ENCODE peak calls at places on chromosomes 5 and 9, in nine cellular contexts. One of them, this sample, is unnamed.
A peak's percentile ranks its signal among the peaks of the same experiment; 100 is the strongest.

GRCh38 chr5:131533844-131534243 is 101.2 kb downstream of the RAPGEF6 start:
- DNase-seq in neural crest cell: no peak
- DNase-seq in HFFc6: no peak
- DNase-seq in fibroblast of the aortic adventitia: no peak
- DNase-seq in hepatocyte: no peak
- DNase-seq in HCT116: no peak
- DNase-seq in mesothelial cell of epicardium: no peak
- DNase-seq in right lobe of liver: no peak
- DNase-seq in foreskin fibroblast: no peak
- DNase-seq in this sample: no peak

GRCh38 chr5:133738271-133738670 is 125.9 kb upstream of the FSTL4 start:
- DNase-seq in foreskin fibroblast: no peak
- DNase-seq in HCT116: no peak
- DNase-seq in fibroblast of the aortic adventitia: no peak
- DNase-seq in mesothelial cell of epicardium: no peak
- DNase-seq in neural crest cell: no peak
- DNase-seq in hepatocyte: no peak
- DNase-seq in right lobe of liver: no peak
- DNase-seq in HFFc6: no peak
- DNase-seq in this sample: no peak

GRCh38 chr5:59164041-59164830 is 581.4 kb downstream of the RAB3C start:
- DNase-seq in fibroblast of the aortic adventitia: peak; percentile 25
- DNase-seq in HFFc6: peak; percentile 33
- DNase-seq in right lobe of liver: no peak
- DNase-seq in HCT116: no peak
- DNase-seq in mesothelial cell of epicardium: no peak
- DNase-seq in hepatocyte: no peak
- DNase-seq in foreskin fibroblast: peak; percentile 80
- DNase-seq in neural crest cell: no peak
- DNase-seq in this sample: no peak

GRCh38 chr9:3922846-3923245 is 377.0 kb downstream of the GLIS3 start:
- DNase-seq in HFFc6: no peak
- DNase-seq in HCT116: no peak
- DNase-seq in foreskin fibroblast: no peak
- DNase-seq in hepatocyte: no peak
- DNase-seq in mesothelial cell of epicardium: no peak
- DNase-seq in neural crest cell: no peak
- DNase-seq in fibroblast of the aortic adventitia: no peak
- DNase-seq in right lobe of liver: no peak
- DNase-seq in this sample: no peak

GRCh38 chr5:149776376-149777305 is 46.5 kb downstream of the PPARGC1B start:
- DNase-seq in HFFc6: no peak
- DNase-seq in mesothelial cell of epicardium: no peak
- DNase-seq in neural crest cell: no peak
- DNase-seq in HCT116: no peak
- DNase-seq in foreskin fibroblast: no peak
- DNase-seq in hepatocyte: no peak
- DNase-seq in fibroblast of the aortic adventitia: no peak
- DNase-seq in right lobe of liver: no peak
- DNase-seq in this sample: no peak

GRCh38 chr5:60102961-60103683 is 209.6 kb upstream of the PDE4D start:
- DNase-seq in neural crest cell: no peak
- DNase-seq in fibroblast of the aortic adventitia: peak; percentile 25
- DNase-seq in right lobe of liver: no peak
- DNase-seq in foreskin fibroblast: peak; percentile 64
- DNase-seq in mesothelial cell of epicardium: no peak
- DNase-seq in hepatocyte: no peak
- DNase-seq in HFFc6: no peak
- DNase-seq in HCT116: no peak
- DNase-seq in this sample: no peak

GRCh38 chr9:98600631-98601030 is 108.1 kb downstream of the GABBR2 start:
- DNase-seq in HFFc6: no peak
- DNase-seq in fibroblast of the aortic adventitia: no peak
- DNase-seq in foreskin fibroblast: no peak
- DNase-seq in neural crest cell: no peak
- DNase-seq in right lobe of liver: no peak
- DNase-seq in mesothelial cell of epicardium: no peak
- DNase-seq in hepatocyte: no peak
- DNase-seq in HCT116: no peak
- DNase-seq in this sample: no peak

GRCh38 chr5:106921567-106921966 is 749.2 kb downstream of the EFNA5 start:
- DNase-seq in fibroblast of the aortic adventitia: no peak
- DNase-seq in neural crest cell: no peak
- DNase-seq in foreskin fibroblast: no peak
- DNase-seq in HFFc6: no peak
- DNase-seq in hepatocyte: no peak
- DNase-seq in mesothelial cell of epicardium: no peak
- DNase-seq in right lobe of liver: no peak
- DNase-seq in HCT116: no peak
- DNase-seq in this sample: no peak

GRCh38 chr9:88278036-88278435 is 110.2 kb upstream of the SPIN1 start:
- DNase-seq in right lobe of liver: no peak
- DNase-seq in foreskin fibroblast: no peak
- DNase-seq in hepatocyte: no peak
- DNase-seq in HCT116: no peak
- DNase-seq in fibroblast of the aortic adventitia: no peak
- DNase-seq in neural crest cell: no peak
- DNase-seq in mesothelial cell of epicardium: no peak
- DNase-seq in HFFc6: no peak
- DNase-seq in this sample: no peak

GRCh38 chr9:95249986-95250385 is 67.5 kb downstream of the FANCC start:
- DNase-seq in right lobe of liver: no peak
- DNase-seq in foreskin fibroblast: no peak
- DNase-seq in HCT116: no peak
- DNase-seq in neural crest cell: no peak
- DNase-seq in mesothelial cell of epicardium: no peak
- DNase-seq in hepatocyte: no peak
- DNase-seq in fibroblast of the aortic adventitia: no peak
- DNase-seq in HFFc6: no peak
- DNase-seq in this sample: no peak

GRCh38 chr5:324736-325612 is 3.5 kb downstream of the AHRR start:
- DNase-seq in hepatocyte: no peak
- DNase-seq in mesothelial cell of epicardium: no peak
- DNase-seq in fibroblast of the aortic adventitia: no peak
- DNase-seq in right lobe of liver: peak; percentile 40
- DNase-seq in HFFc6: no peak
- DNase-seq in foreskin fibroblast: no peak
- DNase-seq in neural crest cell: no peak
- DNase-seq in HCT116: no peak
- DNase-seq in this sample: no peak

GRCh38 chr9:27414215-27414731 is 109.8 kb upstream of the IFNK start:
- DNase-seq in neural crest cell: no peak
- DNase-seq in foreskin fibroblast: no peak
- DNase-seq in hepatocyte: no peak
- DNase-seq in fibroblast of the aortic adventitia: no peak
- DNase-seq in HFFc6: no peak
- DNase-seq in right lobe of liver: no peak
- DNase-seq in HCT116: no peak
- DNase-seq in mesothelial cell of epicardium: no peak
- DNase-seq in this sample: no peak

GRCh38 chr9:100091650-100092049 is 7.2 kb downstream of the ERP44 start:
- DNase-seq in hepatocyte: no peak
- DNase-seq in HFFc6: no peak
- DNase-seq in foreskin fibroblast: no peak
- DNase-seq in fibroblast of the aortic adventitia: no peak
- DNase-seq in neural crest cell: no peak
- DNase-seq in right lobe of liver: no peak
- DNase-seq in mesothelial cell of epicardium: no peak
- DNase-seq in HCT116: no peak
- DNase-seq in this sample: no peak

GRCh38 chr5:138339086-138339456 is 1.0 kb downstream of the FAM53C start:
- DNase-seq in right lobe of liver: no peak
- DNase-seq in fibroblast of the aortic adventitia: peak; percentile 34
- DNase-seq in neural crest cell: no peak
- DNase-seq in hepatocyte: peak; percentile 44
- DNase-seq in HFFc6: no peak
- DNase-seq in mesothelial cell of epicardium: no peak
- DNase-seq in HCT116: no peak
- DNase-seq in foreskin fibroblast: peak; percentile 51
- DNase-seq in this sample: no peak

GRCh38 chr9:72365525-72366256 is 683 bp upstream of the ZFAND5 start:
- DNase-seq in HFFc6: peak; percentile 77
- DNase-seq in hepatocyte: peak; percentile 92
- DNase-seq in foreskin fibroblast: peak; percentile 93
- DNase-seq in HCT116: no peak
- DNase-seq in fibroblast of the aortic adventitia: peak; percentile 92
- DNase-seq in right lobe of liver: peak; percentile 92
- DNase-seq in neural crest cell: peak; percentile 57
- DNase-seq in mesothelial cell of epicardium: peak; percentile 34
- DNase-seq in this sample: peak; percentile 78

GRCh38 chr9:136614967-136615623 is 47.6 kb upstream of the EGFL7 start:
- DNase-seq in right lobe of liver: no peak
- DNase-seq in fibroblast of the aortic adventitia: no peak
- DNase-seq in neural crest cell: no peak
- DNase-seq in HFFc6: no peak
- DNase-seq in hepatocyte: no peak
- DNase-seq in mesothelial cell of epicardium: no peak
- DNase-seq in foreskin fibroblast: no peak
- DNase-seq in HCT116: peak; percentile 16
- DNase-seq in this sample: no peak
- TF ChIP-seq CTCF in right lobe of liver: no peak
- TF ChIP-seq CTCF in fibroblast of the aortic adventitia: no peak
- TF ChIP-seq CTCF in neural crest cell: no peak
- TF ChIP-seq CTCF in HFFc6: no peak
- TF ChIP-seq CTCF in hepatocyte: peak; percentile 14
- TF ChIP-seq CTCF in mesothelial cell of epicardium: no peak
- TF ChIP-seq CTCF in foreskin fibroblast: no peak
- TF ChIP-seq CTCF in HCT116: peak; percentile 33
- TF ChIP-seq CTCF in this sample: no peak

GRCh38 chr9:17837931-17838330 is 259.1 kb downstream of the SH3GL2 start:
- DNase-seq in hepatocyte: no peak
- DNase-seq in foreskin fibroblast: peak; percentile 6
- DNase-seq in neural crest cell: no peak
- DNase-seq in mesothelial cell of epicardium: no peak
- DNase-seq in fibroblast of the aortic adventitia: peak; percentile 25
- DNase-seq in right lobe of liver: no peak
- DNase-seq in HFFc6: no peak
- DNase-seq in HCT116: no peak
- DNase-seq in this sample: no peak
- TF ChIP-seq CTCF in hepatocyte: peak; percentile 26
- TF ChIP-seq CTCF in foreskin fibroblast: peak; percentile 9
- TF ChIP-seq CTCF in neural crest cell: peak; percentile 41
- TF ChIP-seq CTCF in mesothelial cell of epicardium: no peak
- TF ChIP-seq CTCF in fibroblast of the aortic adventitia: peak; percentile 8
- TF ChIP-seq CTCF in right lobe of liver: no peak
- TF ChIP-seq CTCF in HFFc6: peak; percentile 50
- TF ChIP-seq CTCF in HCT116: no peak
- TF ChIP-seq CTCF in this sample: no peak

GRCh38 chr9:127917603-127918002 is 762 bp upstream of the ST6GALNAC4 start:
- DNase-seq in foreskin fibroblast: no peak
- DNase-seq in neural crest cell: no peak
- DNase-seq in hepatocyte: no peak
- DNase-seq in HCT116: no peak
- DNase-seq in right lobe of liver: no peak
- DNase-seq in fibroblast of the aortic adventitia: no peak
- DNase-seq in mesothelial cell of epicardium: no peak
- DNase-seq in HFFc6: no peak
- DNase-seq in this sample: peak; percentile 33

GRCh38 chr9:127919253-127919815 is 2.5 kb upstream of the ST6GALNAC4 start:
- DNase-seq in right lobe of liver: peak; percentile 78
- DNase-seq in foreskin fibroblast: peak; percentile 100
- DNase-seq in mesothelial cell of epicardium: no peak
- DNase-seq in neural crest cell: no peak
- DNase-seq in HCT116: peak; percentile 99
- DNase-seq in fibroblast of the aortic adventitia: peak; percentile 98
- DNase-seq in hepatocyte: peak; percentile 93
- DNase-seq in HFFc6: peak; percentile 99
- DNase-seq in this sample: no peak

GRCh38 chr9:127916665-127917581 is at the start of gene ST6GALNAC4:
- DNase-seq in foreskin fibroblast: peak; percentile 98
- DNase-seq in mesothelial cell of epicardium: peak; percentile 85
- DNase-seq in HFFc6: peak; percentile 82
- DNase-seq in neural crest cell: peak; percentile 88
- DNase-seq in hepatocyte: peak; percentile 96
- DNase-seq in HCT116: no peak
- DNase-seq in right lobe of liver: peak; percentile 97
- DNase-seq in fibroblast of the aortic adventitia: peak; percentile 88
- DNase-seq in this sample: peak; percentile 95

GRCh38 chr9:127920794-127921193 is 4.0 kb upstream of the ST6GALNAC4 start:
- DNase-seq in hepatocyte: no peak
- DNase-seq in mesothelial cell of epicardium: no peak
- DNase-seq in right lobe of liver: no peak
- DNase-seq in HFFc6: no peak
- DNase-seq in fibroblast of the aortic adventitia: no peak
- DNase-seq in neural crest cell: no peak
- DNase-seq in foreskin fibroblast: no peak
- DNase-seq in HCT116: no peak
- DNase-seq in this sample: no peak

GRCh38 chr9:127918201-127919107 is 1.6 kb upstream of the ST6GALNAC4 start:
- DNase-seq in right lobe of liver: no peak
- DNase-seq in mesothelial cell of epicardium: no peak
- DNase-seq in fibroblast of the aortic adventitia: peak; percentile 83
- DNase-seq in foreskin fibroblast: peak; percentile 67
- DNase-seq in hepatocyte: no peak
- DNase-seq in HFFc6: no peak
- DNase-seq in HCT116: no peak
- DNase-seq in neural crest cell: no peak
- DNase-seq in this sample: no peak
- TF ChIP-seq CTCF in right lobe of liver: no peak
- TF ChIP-seq CTCF in mesothelial cell of epicardium: no peak
- TF ChIP-seq CTCF in fibroblast of the aortic adventitia: no peak
- TF ChIP-seq CTCF in foreskin fibroblast: no peak
- TF ChIP-seq CTCF in hepatocyte: no peak
- TF ChIP-seq CTCF in HFFc6: peak; percentile 51
- TF ChIP-seq CTCF in HCT116: no peak
- TF ChIP-seq CTCF in neural crest cell: no peak
- TF ChIP-seq CTCF in this sample: no peak

GRCh38 chr9:18397076-18397475 is 76.9 kb upstream of the ADAMTSL1 start:
- DNase-seq in neural crest cell: no peak
- DNase-seq in HCT116: no peak
- DNase-seq in mesothelial cell of epicardium: no peak
- DNase-seq in hepatocyte: no peak
- DNase-seq in foreskin fibroblast: no peak
- DNase-seq in HFFc6: no peak
- DNase-seq in fibroblast of the aortic adventitia: no peak
- DNase-seq in right lobe of liver: no peak
- DNase-seq in this sample: no peak

GRCh38 chr9:18390393-18390792 is 83.6 kb upstream of the ADAMTSL1 start:
- DNase-seq in HFFc6: no peak
- DNase-seq in right lobe of liver: no peak
- DNase-seq in hepatocyte: peak; percentile 23
- DNase-seq in fibroblast of the aortic adventitia: peak; percentile 74
- DNase-seq in neural crest cell: no peak
- DNase-seq in HCT116: no peak
- DNase-seq in foreskin fibroblast: peak; percentile 85
- DNase-seq in mesothelial cell of epicardium: no peak
- DNase-seq in this sample: no peak

GRCh38 chr9:18393340-18394130 is 80.4 kb upstream of the ADAMTSL1 start:
- DNase-seq in fibroblast of the aortic adventitia: peak; percentile 97
- DNase-seq in mesothelial cell of epicardium: no peak
- DNase-seq in neural crest cell: no peak
- DNase-seq in hepatocyte: peak; percentile 80
- DNase-seq in right lobe of liver: no peak
- DNase-seq in HCT116: peak; percentile 69
- DNase-seq in foreskin fibroblast: peak; percentile 94
- DNase-seq in HFFc6: peak; percentile 94
- DNase-seq in this sample: no peak

GRCh38 chr9:18394847-18395355 is 79.1 kb upstream of the ADAMTSL1 start:
- DNase-seq in right lobe of liver: no peak
- DNase-seq in neural crest cell: no peak
- DNase-seq in HFFc6: no peak
- DNase-seq in hepatocyte: peak; percentile 13
- DNase-seq in HCT116: no peak
- DNase-seq in foreskin fibroblast: no peak
- DNase-seq in fibroblast of the aortic adventitia: no peak
- DNase-seq in mesothelial cell of epicardium: no peak
- DNase-seq in this sample: no peak

GRCh38 chr9:18396102-18396728 is 77.7 kb upstream of the ADAMTSL1 start:
- DNase-seq in HFFc6: peak; percentile 31
- DNase-seq in foreskin fibroblast: no peak
- DNase-seq in HCT116: no peak
- DNase-seq in neural crest cell: no peak
- DNase-seq in right lobe of liver: no peak
- DNase-seq in fibroblast of the aortic adventitia: peak; percentile 41
- DNase-seq in hepatocyte: no peak
- DNase-seq in mesothelial cell of epicardium: no peak
- DNase-seq in this sample: no peak
- TF ChIP-seq CTCF in HFFc6: peak; percentile 72
- TF ChIP-seq CTCF in foreskin fibroblast: no peak
- TF ChIP-seq CTCF in HCT116: no peak
- TF ChIP-seq CTCF in neural crest cell: peak; percentile 34
- TF ChIP-seq CTCF in right lobe of liver: no peak
- TF ChIP-seq CTCF in fibroblast of the aortic adventitia: peak; percentile 15
- TF ChIP-seq CTCF in hepatocyte: peak; percentile 19
- TF ChIP-seq CTCF in mesothelial cell of epicardium: no peak
- TF ChIP-seq CTCF in this sample: no peak

This sample was measured in glutamatergic neuron.